ENCODE peak calls at places on chromosomes 4 and X, in seven cellular contexts. C, L, D, J, E, U and G are unnamed samples.

GRCh38 chr4:2251795-2252529 is 9.9 kb downstream of the MXD4 start:
- DNase-seq in C (no peak), L (no peak), D (no peak), J (peak), E (peak), U (peak), G (no peak)

GRCh38 chrX:18997916-18998315 is 14.0 kb upstream of the PHKA2 start:
- DNase-seq in C (no peak), L (no peak), D (no peak), J (peak), E (no peak), U (no peak), G (no peak)

GRCh38 chrX:13082286-13083065 is 38.1 kb upstream of the FAM9C start:
- DNase-seq in C (no peak), L (no peak), D (no peak), J (no peak), E (no peak), U (no peak), G (no peak)

GRCh38 chrX:48996969-48997368 is 5.1 kb downstream of the GRIPAP1 start:
- DNase-seq in C (no peak), L (no peak), D (no peak), J (peak), E (no peak), U (no peak), G (no peak)

GRCh38 chr4:8727131-8727530 is 134.6 kb downstream of the CPZ start:
- DNase-seq in C (no peak), L (no peak), D (no peak), J (no peak), E (no peak), U (no peak), G (no peak)

GRCh38 chrX:69309074-69309792 is 144.0 kb upstream of the PJA1 start:
- DNase-seq in C (no peak), L (no peak), D (no peak), J (no peak), E (no peak), U (no peak), G (no peak)

GRCh38 chr4:139297001-139297410 is 4.3 kb upstream of the NAA15 start:
- DNase-seq in C (no peak), L (no peak), D (peak), J (no peak), E (no peak), U (no peak), G (no peak)

GRCh38 chrX:80334583-80334982 is 85.7 kb upstream of the TENT5D start:
- DNase-seq in C (no peak), L (no peak), D (no peak), J (no peak), E (no peak), U (no peak), G (no peak)

GRCh38 chr4:27094785-27095184 is 234.1 kb downstream of the STIM2 start:
- DNase-seq in C (no peak), L (no peak), D (no peak), J (no peak), E (no peak), U (peak), G (no peak)

GRCh38 chr4:185885075-185885474 is 73.1 kb upstream of the SORBS2 start:
- DNase-seq in C (no peak), L (no peak), D (no peak), J (no peak), E (no peak), U (no peak), G (no peak)

GRCh38 chr4:122668241-122668640 is 47.4 kb upstream of the IL21 start:
- DNase-seq in C (no peak), L (no peak), D (peak), J (no peak), E (no peak), U (no peak), G (no peak)

GRCh38 chrX:150012647-150013046 is 74.4 kb upstream of the EOLA2 start:
- DNase-seq in C (no peak), L (no peak), D (no peak), J (no peak), E (no peak), U (no peak), G (no peak)

GRCh38 chrX:153179131-153179530 is at the start of gene MAGEA1:
- DNase-seq in C (no peak), L (no peak), D (no peak), J (no peak), E (no peak), U (no peak), G (no peak)

GRCh38 chr4:105155426-105155825 is 8.8 kb downstream of the TET2 start:
- DNase-seq in C (no peak), L (no peak), D (peak), J (no peak), E (no peak), U (no peak), G (no peak)

GRCh38 chr4:183430317-183430986 is 14.0 kb upstream of the CDKN2AIP start:
- DNase-seq in C (no peak), L (no peak), D (no peak), J (peak), E (no peak), U (no peak), G (no peak)

GRCh38 chr4:27096142-27096824 is 235.6 kb downstream of the STIM2 start:
- DNase-seq in C (no peak), L (no peak), D (no peak), J (peak), E (no peak), U (no peak), G (no peak)

GRCh38 chr4:152072001-152072485 is 311.2 kb upstream of the GATB start:
- DNase-seq in C (no peak), L (no peak), D (no peak), J (no peak), E (no peak), U (no peak), G (no peak)

GRCh38 chrX:14032383-14032782 is 2.7 kb upstream of the GEMIN8 start:
- DNase-seq in C (peak), L (peak), D (peak), J (peak), E (peak), U (peak), G (no peak)

GRCh38 chr4:157804986-157805385 is 367.8 kb downstream of the GASK1B start:
- DNase-seq in C (no peak), L (no peak), D (peak), J (no peak), E (no peak), U (no peak), G (no peak)

GRCh38 chrX:16730450-16730849 is 11.0 kb downstream of the SYAP1 start:
- DNase-seq in C (no peak), L (no peak), D (no peak), J (no peak), E (no peak), U (no peak), G (no peak)

GRCh38 chr4:8710416-8710815 is 117.9 kb downstream of the CPZ start:
- DNase-seq in C (no peak), L (peak), D (no peak), J (peak), E (no peak), U (no peak), G (no peak)

GRCh38 chr4:78200949-78201348 is 143.8 kb downstream of the FRAS1 start:
- DNase-seq in C (no peak), L (no peak), D (no peak), J (no peak), E (no peak), U (no peak), G (no peak)

GRCh38 chr4:155529761-155530160 is 136.9 kb upstream of the GUCY1A1 start:
- DNase-seq in C (no peak), L (no peak), D (no peak), J (no peak), E (no peak), U (no peak), G (no peak)

GRCh38 chrX:107025538-107025937 is 25.5 kb upstream of the MORC4 start:
- DNase-seq in C (no peak), L (no peak), D (peak), J (no peak), E (no peak), U (no peak), G (no peak)